ENCODE peak calls at places on chromosomes 7 and 10, in seven cellular contexts. One of them, this sample, is unnamed.

GRCh38 chr10:323651-324293 is 188.5 kb downstream of the ZMYND11 start:
- DNase-seq in SK-N-SH: no peak
- DNase-seq in OCI-LY7: no peak
- DNase-seq in neural progenitor cell: no peak
- DNase-seq in hepatocyte: peak
- DNase-seq in HCT116: peak
- DNase-seq in GM23338: no peak
- DNase-seq in this sample: peak

GRCh38 chr7:117399820-117400422 is 27.4 kb downstream of the ASZ1 start:
- DNase-seq in GM23338: no peak
- DNase-seq in HCT116: no peak
- DNase-seq in hepatocyte: no peak
- DNase-seq in neural progenitor cell: no peak
- DNase-seq in OCI-LY7: no peak
- DNase-seq in SK-N-SH: no peak
- DNase-seq in this sample: peak

GRCh38 chr7:138267934-138268333 is 191.7 kb downstream of the AKR1D1 start:
- DNase-seq in neural progenitor cell: no peak
- DNase-seq in hepatocyte: no peak
- DNase-seq in SK-N-SH: no peak
- DNase-seq in HCT116: no peak
- DNase-seq in GM23338: no peak
- DNase-seq in OCI-LY7: no peak
- DNase-seq in this sample: no peak

GRCh38 chr7:154928136-154929005 is 74.6 kb downstream of the PAXIP1 start:
- DNase-seq in OCI-LY7: peak
- DNase-seq in GM23338: peak
- DNase-seq in neural progenitor cell: no peak
- DNase-seq in SK-N-SH: peak
- DNase-seq in hepatocyte: peak
- DNase-seq in HCT116: peak
- DNase-seq in this sample: peak

GRCh38 chr7:142412551-142413193 is 154.8 kb upstream of the PRSS58 start:
- DNase-seq in neural progenitor cell: peak
- DNase-seq in SK-N-SH: peak
- DNase-seq in HCT116: peak
- DNase-seq in hepatocyte: peak
- DNase-seq in OCI-LY7: peak
- DNase-seq in GM23338: peak
- DNase-seq in this sample: peak

GRCh38 chr7:52958621-52959140 is 76.8 kb upstream of the POM121L12 start:
- DNase-seq in GM23338: no peak
- DNase-seq in OCI-LY7: no peak
- DNase-seq in neural progenitor cell: no peak
- DNase-seq in hepatocyte: no peak
- DNase-seq in SK-N-SH: no peak
- DNase-seq in HCT116: no peak
- DNase-seq in this sample: no peak

GRCh38 chr7:100122067-100122466 is 2.6 kb downstream of the CNPY4 start:
- DNase-seq in HCT116: no peak
- DNase-seq in SK-N-SH: no peak
- DNase-seq in OCI-LY7: no peak
- DNase-seq in hepatocyte: no peak
- DNase-seq in neural progenitor cell: no peak
- DNase-seq in GM23338: no peak
- DNase-seq in this sample: no peak

GRCh38 chr10:575312-576129 is 113.9 kb downstream of the DIP2C start:
- DNase-seq in hepatocyte: no peak
- DNase-seq in GM23338: no peak
- DNase-seq in OCI-LY7: no peak
- DNase-seq in SK-N-SH: no peak
- DNase-seq in HCT116: no peak
- DNase-seq in neural progenitor cell: no peak
- DNase-seq in this sample: no peak

GRCh38 chr10:1968257-1969025 is 231.1 kb upstream of the ADARB2 start:
- DNase-seq in OCI-LY7: no peak
- DNase-seq in neural progenitor cell: no peak
- DNase-seq in HCT116: no peak
- DNase-seq in hepatocyte: no peak
- DNase-seq in GM23338: no peak
- DNase-seq in SK-N-SH: no peak
- DNase-seq in this sample: no peak

GRCh38 chr7:103113164-103113563 is 35.7 kb downstream of the NAPEPLD start:
- DNase-seq in SK-N-SH: no peak
- DNase-seq in HCT116: peak
- DNase-seq in OCI-LY7: no peak
- DNase-seq in hepatocyte: no peak
- DNase-seq in GM23338: no peak
- DNase-seq in neural progenitor cell: no peak
- DNase-seq in this sample: peak

GRCh38 chr7:128160296-128160695 is 80.8 kb upstream of the LEP start:
- DNase-seq in hepatocyte: no peak
- DNase-seq in OCI-LY7: no peak
- DNase-seq in HCT116: no peak
- DNase-seq in SK-N-SH: no peak
- DNase-seq in neural progenitor cell: no peak
- DNase-seq in GM23338: no peak
- DNase-seq in this sample: no peak

GRCh38 chr7:106841896-106842390 is 23.1 kb upstream of the PIK3CG start:
- DNase-seq in GM23338: no peak
- DNase-seq in hepatocyte: no peak
- DNase-seq in HCT116: no peak
- DNase-seq in SK-N-SH: peak
- DNase-seq in OCI-LY7: no peak
- DNase-seq in neural progenitor cell: peak
- DNase-seq in this sample: peak

GRCh38 chr7:97751566-97751965 is 19.7 kb downstream of the TAC1 start:
- DNase-seq in OCI-LY7: no peak
- DNase-seq in HCT116: no peak
- DNase-seq in SK-N-SH: no peak
- DNase-seq in GM23338: no peak
- DNase-seq in neural progenitor cell: no peak
- DNase-seq in hepatocyte: no peak
- DNase-seq in this sample: no peak
- TF ChIP-seq EZH2phosphoT487 in OCI-LY7: no peak
- TF ChIP-seq EZH2phosphoT487 in HCT116: no peak
- TF ChIP-seq EZH2phosphoT487 in SK-N-SH: no peak
- TF ChIP-seq EZH2phosphoT487 in GM23338: no peak
- TF ChIP-seq EZH2phosphoT487 in neural progenitor cell: no peak
- TF ChIP-seq EZH2phosphoT487 in hepatocyte: no peak
- TF ChIP-seq EZH2phosphoT487 in this sample: no peak

GRCh38 chr7:74466196-74466813 is 12.6 kb downstream of the GTF2IRD1 start:
- DNase-seq in neural progenitor cell: peak
- DNase-seq in HCT116: no peak
- DNase-seq in hepatocyte: no peak
- DNase-seq in OCI-LY7: peak
- DNase-seq in GM23338: no peak
- DNase-seq in SK-N-SH: no peak
- DNase-seq in this sample: no peak
- H3K4me2 ChIP-seq in neural progenitor cell: no peak
- H3K4me2 ChIP-seq in HCT116: no peak
- H3K4me2 ChIP-seq in hepatocyte: no peak
- H3K4me2 ChIP-seq in OCI-LY7: peak
- H3K4me2 ChIP-seq in GM23338: no peak
- H3K4me2 ChIP-seq in SK-N-SH: no peak
- H3K4me2 ChIP-seq in this sample: no peak

DNA sequence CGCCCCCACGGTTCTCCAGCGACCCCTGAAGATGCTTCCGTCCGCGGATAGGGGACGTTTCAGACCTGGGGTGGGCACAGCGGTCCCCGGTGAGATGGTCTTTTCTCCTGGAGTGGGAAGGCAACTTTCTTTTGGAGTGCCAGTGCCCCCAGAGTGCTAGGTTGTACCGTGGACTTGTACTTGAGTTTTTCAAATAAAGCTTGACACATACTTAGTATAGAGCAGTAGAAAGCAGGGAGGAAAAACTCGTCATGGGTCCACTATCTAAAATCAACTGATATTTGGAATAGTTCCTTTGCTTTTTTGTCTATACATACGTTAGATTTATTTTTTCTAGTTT is 28.4 kb downstream of the RBM20 start:
- DNase-seq in hepatocyte: no peak
- DNase-seq in SK-N-SH: no peak
- DNase-seq in OCI-LY7: no peak
- DNase-seq in HCT116: no peak
- DNase-seq in GM23338: no peak
- DNase-seq in neural progenitor cell: no peak
- DNase-seq in this sample: no peak
- H3K27ac ChIP-seq in hepatocyte: no peak
- H3K27ac ChIP-seq in SK-N-SH: no peak
- H3K27ac ChIP-seq in OCI-LY7: peak
- H3K27ac ChIP-seq in HCT116: peak
- H3K27ac ChIP-seq in GM23338: no peak
- H3K27ac ChIP-seq in neural progenitor cell: no peak
- H3K27ac ChIP-seq in this sample: no peak

GRCh38 chr7:116354546-116355422 is 144.4 kb downstream of the TES start:
- DNase-seq in GM23338: peak
- DNase-seq in OCI-LY7: no peak
- DNase-seq in neural progenitor cell: no peak
- DNase-seq in HCT116: peak
- DNase-seq in hepatocyte: peak
- DNase-seq in SK-N-SH: peak
- DNase-seq in this sample: peak
- TF ChIP-seq EZH2phosphoT487 in GM23338: no peak
- TF ChIP-seq EZH2phosphoT487 in OCI-LY7: no peak
- TF ChIP-seq EZH2phosphoT487 in neural progenitor cell: no peak
- TF ChIP-seq EZH2phosphoT487 in HCT116: no peak
- TF ChIP-seq EZH2phosphoT487 in hepatocyte: no peak
- TF ChIP-seq EZH2phosphoT487 in SK-N-SH: no peak
- TF ChIP-seq EZH2phosphoT487 in this sample: no peak

GRCh38 chr10:96716396-96716795 is 3.9 kb downstream of the PIK3AP1 start:
- DNase-seq in SK-N-SH: no peak
- DNase-seq in GM23338: no peak
- DNase-seq in OCI-LY7: no peak
- DNase-seq in hepatocyte: no peak
- DNase-seq in neural progenitor cell: no peak
- DNase-seq in HCT116: no peak
- DNase-seq in this sample: no peak
- H3K4me2 ChIP-seq in SK-N-SH: no peak
- H3K4me2 ChIP-seq in GM23338: no peak
- H3K4me2 ChIP-seq in OCI-LY7: peak
- H3K4me2 ChIP-seq in hepatocyte: no peak
- H3K4me2 ChIP-seq in neural progenitor cell: no peak
- H3K4me2 ChIP-seq in HCT116: no peak
- H3K4me2 ChIP-seq in this sample: no peak

GRCh38 chr10:65294329-65294728 is 1631.5 kb upstream of the LRRTM3 start:
- DNase-seq in neural progenitor cell: no peak
- DNase-seq in hepatocyte: peak
- DNase-seq in OCI-LY7: no peak
- DNase-seq in HCT116: no peak
- DNase-seq in GM23338: peak
- DNase-seq in SK-N-SH: no peak
- DNase-seq in this sample: no peak
- H3K27ac ChIP-seq in neural progenitor cell: no peak
- H3K27ac ChIP-seq in hepatocyte: no peak
- H3K27ac ChIP-seq in OCI-LY7: no peak
- H3K27ac ChIP-seq in HCT116: no peak
- H3K27ac ChIP-seq in GM23338: no peak
- H3K27ac ChIP-seq in SK-N-SH: no peak
- H3K27ac ChIP-seq in this sample: no peak

GRCh38 chr10:116324227-116324950 is at the start of gene CCDC172:
- DNase-seq in GM23338: peak
- DNase-seq in SK-N-SH: no peak
- DNase-seq in neural progenitor cell: no peak
- DNase-seq in OCI-LY7: no peak
- DNase-seq in hepatocyte: no peak
- DNase-seq in HCT116: no peak
- DNase-seq in this sample: no peak
- TF ChIP-seq EZH2phosphoT487 in GM23338: no peak
- TF ChIP-seq EZH2phosphoT487 in SK-N-SH: no peak
- TF ChIP-seq EZH2phosphoT487 in neural progenitor cell: no peak
- TF ChIP-seq EZH2phosphoT487 in OCI-LY7: no peak
- TF ChIP-seq EZH2phosphoT487 in hepatocyte: no peak
- TF ChIP-seq EZH2phosphoT487 in HCT116: no peak
- TF ChIP-seq EZH2phosphoT487 in this sample: no peak

GRCh38 chr10:131117011-131117410 is 194.5 kb downstream of the TCERG1L start:
- DNase-seq in hepatocyte: no peak
- DNase-seq in OCI-LY7: no peak
- DNase-seq in neural progenitor cell: no peak
- DNase-seq in HCT116: no peak
- DNase-seq in GM23338: no peak
- DNase-seq in SK-N-SH: no peak
- DNase-seq in this sample: no peak

GRCh38 chr10:131117416-131118212 is 193.9 kb downstream of the TCERG1L start:
- DNase-seq in SK-N-SH: no peak
- DNase-seq in OCI-LY7: no peak
- DNase-seq in HCT116: no peak
- DNase-seq in hepatocyte: no peak
- DNase-seq in GM23338: no peak
- DNase-seq in neural progenitor cell: no peak
- DNase-seq in this sample: no peak

GRCh38 chr10:131121511-131122035 is 189.9 kb downstream of the TCERG1L start:
- DNase-seq in SK-N-SH: no peak
- DNase-seq in HCT116: no peak
- DNase-seq in hepatocyte: no peak
- DNase-seq in neural progenitor cell: no peak
- DNase-seq in GM23338: no peak
- DNase-seq in OCI-LY7: no peak
- DNase-seq in this sample: no peak

GRCh38 chr10:131116216-131117005 is 195.1 kb downstream of the TCERG1L start:
- DNase-seq in hepatocyte: no peak
- DNase-seq in OCI-LY7: no peak
- DNase-seq in GM23338: no peak
- DNase-seq in neural progenitor cell: no peak
- DNase-seq in HCT116: no peak
- DNase-seq in SK-N-SH: no peak
- DNase-seq in this sample: no peak

DNA sequence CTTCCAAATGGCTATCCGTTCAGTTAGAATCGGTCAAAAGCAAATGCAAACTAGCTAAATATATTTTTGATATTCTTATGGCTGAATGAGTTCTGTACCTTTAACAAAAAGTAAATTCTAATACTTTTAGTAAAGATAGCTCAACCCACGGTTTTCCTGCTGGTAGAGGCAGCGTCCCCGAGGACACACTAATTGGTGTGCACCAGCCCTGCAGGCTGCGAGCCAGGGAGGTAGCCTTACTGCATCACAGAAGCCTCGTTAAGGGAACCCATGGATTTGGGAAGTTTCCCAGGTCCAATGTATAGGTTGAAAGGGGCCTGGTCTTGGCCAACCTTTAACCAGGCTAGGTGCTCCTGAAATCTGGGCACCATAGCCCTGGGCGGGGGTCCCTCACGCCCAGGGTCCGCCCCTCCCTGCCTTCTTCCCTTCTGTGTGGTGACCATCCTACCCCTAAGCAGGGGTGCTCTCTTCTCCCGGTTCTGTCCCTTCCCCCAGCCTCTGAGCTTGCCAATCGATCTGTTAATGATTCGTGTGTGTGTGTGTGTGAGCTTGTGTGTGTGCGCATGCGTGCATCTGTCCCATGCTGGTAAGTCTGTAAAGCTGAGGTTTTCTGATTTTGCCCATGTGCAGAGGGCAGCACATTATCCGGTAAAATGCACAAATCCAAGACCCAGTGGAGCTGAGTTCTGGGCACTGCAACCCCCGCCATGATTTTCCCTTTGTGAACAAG is 191.7 kb downstream of the TCERG1L start:
- DNase-seq in HCT116: no peak
- DNase-seq in GM23338: no peak
- DNase-seq in hepatocyte: no peak
- DNase-seq in neural progenitor cell: no peak
- DNase-seq in SK-N-SH: no peak
- DNase-seq in OCI-LY7: no peak
- DNase-seq in this sample: no peak
- H3K4me2 ChIP-seq in HCT116: no peak
- H3K4me2 ChIP-seq in GM23338: no peak
- H3K4me2 ChIP-seq in hepatocyte: no peak
- H3K4me2 ChIP-seq in neural progenitor cell: no peak
- H3K4me2 ChIP-seq in SK-N-SH: no peak
- H3K4me2 ChIP-seq in OCI-LY7: no peak
- H3K4me2 ChIP-seq in this sample: no peak